ENCODE peak calls at places on chromosomes 12 and 14, in five cellular contexts. J is HepG2, Z is A549, P is K562, C is GM12878. R is an unnamed sample.
A peak's percentile ranks its signal among the peaks of the same experiment; 100 is the strongest.

GRCh38 chr14:57921377-57921776 is 55.5 kb upstream of the SLC35F4 start:
- DNase-seq in J (no peak), Z (no peak), P (no peak), C (no peak), R (no peak)

GRCh38 chr14:101357559-101358319 is 203.6 kb upstream of the DIO3 start:
- DNase-seq in J (no peak), Z (no peak), P (no peak), C (no peak), R (peak; percentile 15)

GRCh38 chr14:91961297-91962220 is 14.1 kb upstream of the FBLN5 start:
- DNase-seq in J (no peak), Z (no peak), P (no peak), C (no peak), R (no peak)

GRCh38 chr12:121330195-121330594 is 22.0 kb downstream of the ANAPC5 start:
- DNase-seq in J (no peak), Z (no peak), P (no peak), C (no peak), R (no peak)

GRCh38 chr14:58703149-58703509 is 65.4 kb downstream of the DACT1 start:
- DNase-seq in J (no peak), Z (no peak), P (no peak), C (no peak), R (no peak)

GRCh38 chr14:100294213-100294962 is 11.9 kb downstream of the SLC25A29 start:
- DNase-seq in J (no peak), Z (no peak), P (peak; percentile 31), C (peak; percentile 23), R (no peak)

GRCh38 chr12:120394483-120395367 is 25.8 kb upstream of the MSI1 start:
- DNase-seq in J (no peak), Z (no peak), P (no peak), C (no peak), R (peak; percentile 94)

GRCh38 chr12:116247377-116247776 is 30.1 kb downstream of the MED13L start:
- DNase-seq in J (no peak), Z (no peak), P (no peak), C (no peak), R (no peak)

GRCh38 chr12:117998719-117999118 is 17.8 kb upstream of the RFC5 start:
- DNase-seq in J (no peak), Z (no peak), P (no peak), C (no peak), R (no peak)

GRCh38 chr14:70888681-70889175 is 18.5 kb upstream of the PCNX1 start:
- DNase-seq in J (no peak), Z (no peak), P (no peak), C (no peak), R (no peak)

GRCh38 chr14:84882830-84883229 is 647.1 kb upstream of the FLRT2 start:
- DNase-seq in J (no peak), Z (no peak), P (no peak), C (no peak), R (no peak)

GRCh38 chr12:45122776-45123380 is 72.0 kb upstream of the DBX2 start:
- DNase-seq in J (peak; percentile 17), Z (peak; percentile 72), P (peak; percentile 11), C (no peak), R (peak; percentile 66)

GRCh38 chr14:100885196-100886030 is 18.1 kb downstream of the RTL1 start:
- DNase-seq in J (no peak), Z (no peak), P (no peak), C (no peak), R (no peak)

GRCh38 chr12:89893972-89894706 is 185.5 kb upstream of the ATP2B1 start:
- DNase-seq in J (no peak), Z (peak; percentile 46), P (no peak), C (no peak), R (no peak)

GRCh38 chr14:69818760-69819191 is 21.7 kb upstream of the SLC10A1 start:
- DNase-seq in J (peak; percentile 68), Z (peak; percentile 67), P (peak; percentile 62), C (peak; percentile 55), R (peak; percentile 84)

GRCh38 chr12:57491393-57492280 is 3.8 kb downstream of the MARS1 start:
- DNase-seq in J (peak; percentile 44), Z (peak; percentile 56), P (no peak), C (no peak), R (peak; percentile 24)

GRCh38 chr12:24852420-24852819 is 96.5 kb downstream of the BCAT1 start:
- DNase-seq in J (no peak), Z (no peak), P (no peak), C (no peak), R (no peak)

GRCh38 chr12:129844662-129845061 is 59.2 kb downstream of the TMEM132D start:
- DNase-seq in J (no peak), Z (no peak), P (no peak), C (no peak), R (no peak)

GRCh38 chr14:103613517-103613916 is 15.5 kb upstream of the KLC1 start:
- DNase-seq in J (peak; percentile 54), Z (no peak), P (no peak), C (no peak), R (no peak)

GRCh38 chr14:54565236-54566151 is 1.4 kb upstream of the SAMD4A start:
- DNase-seq in J (peak; percentile 83), Z (peak; percentile 83), P (peak; percentile 81), C (no peak), R (peak; percentile 90)
- TF ChIP-seq JUNB in J (no peak), Z (peak; percentile 14), P (no peak), C (no peak), R (no peak)

GRCh38 chr12:100058482-100059029 is 73.8 kb upstream of the ANKS1B start:
- DNase-seq in J (no peak), Z (peak; percentile 39), P (peak; percentile 9), C (no peak), R (no peak)
- TF ChIP-seq JUNB in J (no peak), Z (no peak), P (no peak), C (no peak), R (no peak)

GRCh38 chr12:92080390-92081285 is 65.0 kb downstream of the BTG1 start:
- DNase-seq in J (no peak), Z (peak; percentile 90), P (no peak), C (no peak), R (no peak)

GRCh38 chr12:92076106-92076505 is 69.5 kb downstream of the BTG1 start:
- DNase-seq in J (no peak), Z (no peak), P (no peak), C (no peak), R (no peak)

GRCh38 chr12:92078167-92079053 is 67.2 kb downstream of the BTG1 start:
- DNase-seq in J (no peak), Z (peak; percentile 96), P (peak; percentile 62), C (no peak), R (no peak)

GRCh38 chr12:92077530-92077929 is 68.1 kb downstream of the BTG1 start:
- DNase-seq in J (no peak), Z (no peak), P (no peak), C (no peak), R (no peak)

GRCh38 chr12:92079054-92079385 is 66.6 kb downstream of the BTG1 start:
- DNase-seq in J (no peak), Z (no peak), P (no peak), C (no peak), R (no peak)
- TF ChIP-seq JUNB in J (no peak), Z (no peak), P (no peak), C (no peak), R (no peak)

GRCh38 chr12:49200882-49201594 is 12.2 kb upstream of the TUBA1A start:
- DNase-seq in J (no peak), Z (peak; percentile 84), P (peak; percentile 61), C (peak; percentile 17), R (peak; percentile 72)
- TF ChIP-seq JUNB in J (no peak), Z (peak; percentile 70), P (no peak), C (peak; percentile 68), R (no peak)

DNA sequence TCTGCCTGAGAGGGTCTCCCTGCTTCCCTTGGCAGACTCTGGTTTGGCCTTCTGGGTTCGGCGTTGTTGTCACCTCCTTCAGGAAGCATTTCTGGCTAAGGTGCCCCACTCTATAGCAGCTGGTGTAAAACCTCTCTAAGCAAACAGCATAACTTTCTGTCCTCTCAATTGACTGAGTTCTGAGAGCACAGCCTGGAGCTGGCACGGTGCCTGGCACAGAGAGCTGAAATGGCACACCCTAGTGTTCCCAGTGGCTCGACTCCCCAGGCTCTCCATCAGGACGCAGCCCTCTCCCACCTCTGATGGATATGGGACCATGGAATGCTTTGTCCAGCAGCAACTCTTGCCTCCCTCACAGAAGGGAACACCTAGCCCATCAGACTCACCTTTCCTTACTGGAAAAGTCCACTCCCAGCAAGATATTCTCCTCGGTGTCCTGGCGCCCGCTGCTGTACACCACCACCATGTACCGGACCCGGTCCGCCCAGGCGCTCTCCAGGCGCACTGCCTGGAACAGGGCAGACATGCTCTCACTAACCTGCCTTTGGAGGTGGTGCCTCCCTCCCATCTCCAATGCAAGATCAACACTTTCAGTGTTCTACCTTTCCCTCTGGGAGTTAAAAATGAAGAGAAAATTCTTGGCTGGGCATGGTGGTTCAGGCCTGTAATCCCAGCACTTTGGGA is 40.6 kb downstream of the SSH1 start:
- DNase-seq in J (no peak), Z (no peak), P (no peak), C (no peak), R (no peak)
- TF ChIP-seq JUNB in J (no peak), Z (no peak), P (no peak), C (no peak), R (no peak)

DNA sequence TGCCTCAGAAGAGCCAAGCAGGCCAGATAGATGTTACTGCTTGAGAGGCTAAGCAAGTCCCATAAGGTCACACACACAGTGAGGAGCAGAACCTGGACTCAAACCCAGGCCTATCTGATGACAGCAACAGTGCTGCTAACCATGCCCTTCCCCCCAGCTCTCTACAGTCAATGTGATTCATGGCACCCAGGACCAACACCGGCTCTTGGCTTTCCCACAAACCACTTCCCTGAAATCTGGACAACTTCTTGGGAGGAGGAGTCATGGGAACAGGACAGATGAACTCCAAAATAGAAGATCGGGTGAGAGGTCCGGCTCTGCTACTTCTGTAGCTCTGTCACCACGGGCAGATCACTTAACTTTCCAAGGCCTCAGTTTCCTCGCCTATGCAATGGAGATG is 716 bp upstream of the PTGDR start:
- DNase-seq in J (no peak), Z (no peak), P (no peak), C (no peak), R (no peak)
- TF ChIP-seq JUNB in J (no peak), Z (no peak), P (no peak), C (no peak), R (no peak)

GRCh38 chr14:64059454-64060198 is 206.8 kb downstream of the SYNE2 start:
- DNase-seq in J (peak; percentile 10), Z (no peak), P (no peak), C (no peak), R (no peak)

GRCh38 chr14:64061706-64062105 is 208.9 kb downstream of the SYNE2 start:
- DNase-seq in J (no peak), Z (no peak), P (no peak), C (no peak), R (no peak)

GRCh38 chr14:64061115-64061514 is 208.3 kb downstream of the SYNE2 start:
- DNase-seq in J (no peak), Z (no peak), P (no peak), C (no peak), R (no peak)

GRCh38 chr14:64060648-64061096 is 207.9 kb downstream of the SYNE2 start:
- DNase-seq in J (peak; percentile 15), Z (peak; percentile 34), P (peak; percentile 6), C (no peak), R (peak; percentile 95)

GRCh38 chr14:64060199-64060545 is 207.4 kb downstream of the SYNE2 start:
- DNase-seq in J (no peak), Z (no peak), P (no peak), C (no peak), R (no peak)
- TF ChIP-seq JUNB in J (no peak), Z (no peak), P (no peak), C (no peak), R (no peak)

R was measured in GM23338.